ENCODE peak calls at places on chromosomes 13 and 19, in nine cellular contexts. S is cardiac muscle cell; P is nucleus accumbens; H is activated T-cell treated with anti-CD3 and anti-CD28 coated beads for 48 hours; O is heart right ventricle; K is AG04449; B is upper lobe of left lung; U is stimulated activated CD4-positive, alpha-beta T cell treated with anti-CD3 and anti-CD28 coated beads, Interleukin-4, amount 100 ng/mL, for 48 hours; W is HCT116. X is an unnamed sample.

GRCh38 chr19:14440049-14440448 is 6.9 kb downstream of the PKN1 start:
- DNase-seq in B (peak; percentile 85), U (peak; percentile 78), W (no peak), O (peak; percentile 80), S (no peak), K (no peak), P (no peak), H (peak; percentile 71), X (no peak)

GRCh38 chr13:34933349-34933748 is 8.7 kb upstream of the NBEA start:
- DNase-seq in W (no peak), H (no peak), K (no peak), O (no peak), B (no peak), U (no peak), S (no peak), P (no peak), X (no peak)

GRCh38 chr13:36872621-36873020 is 47.4 kb downstream of the SMAD9 start:
- DNase-seq in W (no peak), O (peak; percentile 19), B (peak; percentile 43), P (peak; percentile 27), S (no peak), K (no peak), U (no peak), H (no peak), X (no peak)

GRCh38 chr19:46697142-46697960 is 19.6 kb downstream of the PRKD2 start:
- DNase-seq in S (peak; percentile 96), U (no peak), B (peak; percentile 96), P (peak; percentile 13), H (no peak), K (no peak), O (peak; percentile 87), W (peak; percentile 80), X (peak; percentile 56)

GRCh38 chr13:24745861-24746617 is 17.9 kb upstream of the RNF17 start:
- DNase-seq in K (no peak), S (no peak), H (no peak), O (no peak), W (no peak), P (no peak), U (no peak), B (peak; percentile 80), X (no peak)

GRCh38 chr19:51339687-51340656 is 2.0 kb downstream of the VSIG10L start:
- DNase-seq in S (peak; percentile 98), P (peak; percentile 89), K (peak; percentile 74), W (peak; percentile 91), B (peak; percentile 99), U (peak; percentile 97), O (peak; percentile 99), H (peak; percentile 98), X (peak; percentile 87)

GRCh38 chr13:33057019-33057785 is 41.0 kb downstream of the KL start:
- DNase-seq in W (no peak), B (no peak), S (no peak), U (no peak), O (no peak), H (no peak), P (no peak), K (no peak), X (no peak)

GRCh38 chr19:18294467-18294864 is 13.0 kb upstream of the JUND start:
- DNase-seq in P (peak; percentile 43), B (no peak), S (no peak), H (peak; percentile 87), O (no peak), U (peak; percentile 90), K (no peak), W (no peak), X (no peak)

GRCh38 chr19:40231544-40232424 is 5.3 kb upstream of the CCNP start:
- DNase-seq in K (no peak), U (no peak), B (peak; percentile 71), S (peak; percentile 56), P (no peak), O (no peak), H (no peak), W (no peak), X (no peak)

GRCh38 chr19:45817725-45818301 is 2.7 kb upstream of the RSPH6A start:
- DNase-seq in P (no peak), S (no peak), O (no peak), H (no peak), K (no peak), U (no peak), B (peak; percentile 51), W (no peak), X (no peak)

GRCh38 chr13:32881074-32881791 is 135.0 kb upstream of the KL start:
- DNase-seq in B (no peak), S (no peak), P (no peak), U (no peak), W (no peak), H (no peak), O (no peak), K (peak; percentile 16), X (no peak)

GRCh38 chr19:49097453-49098288 is 12.4 kb downstream of the SNRNP70 start:
- DNase-seq in K (peak; percentile 17), B (no peak), H (peak; percentile 60), S (peak; percentile 76), W (peak; percentile 50), U (peak; percentile 53), O (peak; percentile 55), P (peak; percentile 51), X (peak; percentile 50)

GRCh38 chr19:53906211-53907192 is 2.6 kb upstream of the CACNG7 start:
- DNase-seq in P (no peak), W (no peak), H (peak; percentile 67), K (no peak), O (peak; percentile 59), S (peak; percentile 41), U (peak; percentile 54), B (peak; percentile 86), X (no peak)

GRCh38 chr19:35073941-35074340 is 32.4 kb downstream of the HPN start:
- DNase-seq in S (no peak), O (no peak), K (no peak), H (no peak), U (no peak), W (no peak), B (peak; percentile 41), P (no peak), X (no peak)

GRCh38 chr13:104414181-104414580 is 1348.0 kb upstream of the SLC10A2 start:
- DNase-seq in O (no peak), W (no peak), B (no peak), S (no peak), K (no peak), P (no peak), U (no peak), H (no peak), X (no peak)

GRCh38 chr13:24911135-24911524 is 147.2 kb downstream of the RNF17 start:
- DNase-seq in B (no peak), P (no peak), O (no peak), K (no peak), S (no peak), W (no peak), H (no peak), U (no peak), X (no peak)

GRCh38 chr19:17457621-17458020 is 3.1 kb downstream of the NXNL1 start:
- DNase-seq in S (no peak), U (no peak), B (no peak), W (no peak), O (no peak), H (no peak), K (no peak), P (no peak), X (no peak)

GRCh38 chr19:55242517-55242916 is 14.0 kb upstream of the TMEM86B start:
- DNase-seq in S (no peak), P (no peak), W (no peak), O (no peak), B (no peak), H (no peak), K (no peak), U (no peak), X (no peak)

GRCh38 chr13:67408823-67409222 is 178.7 kb upstream of the PCDH9 start:
- DNase-seq in O (no peak), K (no peak), W (no peak), P (no peak), H (no peak), B (no peak), U (no peak), S (no peak), X (no peak)

GRCh38 chr13:76644906-76645305 is 241.3 kb downstream of the KCTD12 start:
- DNase-seq in P (no peak), U (no peak), W (no peak), S (no peak), O (no peak), K (no peak), H (no peak), B (no peak), X (no peak)

GRCh38 chr19:7815325-7815724 is 14.7 kb upstream of the EVI5L start:
- DNase-seq in H (no peak), W (no peak), U (no peak), P (no peak), O (no peak), B (no peak), K (no peak), S (no peak), X (no peak)

GRCh38 chr19:55091955-55092354 is 16.3 kb downstream of the EPS8L1 start:
- DNase-seq in S (no peak), K (no peak), O (no peak), B (peak; percentile 83), W (no peak), H (no peak), P (no peak), U (no peak), X (no peak)

GRCh38 chr19:30450101-30450500 is 77.9 kb downstream of the ZNF536 start:
- DNase-seq in P (peak; percentile 12), U (no peak), K (no peak), S (peak; percentile 2), O (peak; percentile 27), W (no peak), B (no peak), H (no peak), X (no peak)

GRCh38 chr19:12676384-12676792 is 5.3 kb downstream of the DHPS start:
- DNase-seq in B (no peak), H (peak; percentile 83), O (peak; percentile 83), S (peak; percentile 85), P (no peak), U (peak; percentile 88), W (peak; percentile 67), K (no peak), X (peak; percentile 57)

GRCh38 chr13:99981115-99982020 is at the start of gene ZIC2:
- DNase-seq in O (no peak), W (peak; percentile 73), B (peak; percentile 88), S (peak; percentile 69), P (no peak), K (no peak), U (no peak), H (no peak), X (no peak)

GRCh38 chr19:49359851-49360845 is 2.1 kb downstream of the TEAD2 start:
- DNase-seq in K (no peak), S (no peak), O (no peak), P (no peak), H (no peak), W (no peak), U (no peak), B (peak; percentile 71), X (no peak)

GRCh38 chr13:33017410-33017929 is 1.2 kb downstream of the KL start:
- DNase-seq in K (no peak), W (no peak), H (peak; percentile 38), O (peak; percentile 35), P (no peak), B (no peak), U (peak; percentile 27), S (peak; percentile 39), X (no peak)

GRCh38 chr13:30551194-30551593 is 66.5 kb upstream of the USPL1 start:
- DNase-seq in S (peak; percentile 25), O (no peak), H (no peak), K (no peak), B (no peak), W (peak; percentile 26), U (no peak), P (no peak), X (no peak)

GRCh38 chr13:28346136-28346535 is 148.8 kb downstream of the FLT1 start:
- DNase-seq in K (no peak), O (no peak), W (no peak), U (no peak), H (no peak), B (no peak), S (no peak), P (no peak), X (no peak)

GRCh38 chr13:106490887-106491321 is 44.6 kb downstream of the EFNB2 start:
- DNase-seq in H (no peak), S (no peak), U (no peak), K (no peak), B (no peak), P (no peak), O (no peak), W (no peak), X (no peak)

GRCh38 chr13:51097353-51098043 is 13.6 kb downstream of the C13orf42 start:
- DNase-seq in P (no peak), K (no peak), S (peak; percentile 42), W (no peak), B (no peak), U (no peak), O (no peak), H (no peak), X (no peak)

X was measured in keratinocyte.